ENCODE peak calls at places on chromosomes 7 and 10, in seven cellular contexts. Q, J, T, Z, I, E and X are unnamed samples.

GRCh38 chr10:25666276-25666675 is 267.8 kb upstream of the MYO3A start:
- DNase-seq in Q (no peak), J (no peak), T (no peak), Z (no peak), I (no peak), E (no peak), X (no peak)

GRCh38 chr7:98357751-98358161 is 43.1 kb downstream of the BAIAP2L1 start:
- DNase-seq in Q (peak; percentile 89), J (no peak), T (no peak), Z (peak; percentile 40), I (peak; percentile 48), E (peak; percentile 72), X (no peak)

GRCh38 chr7:5549096-5549896 is 125.7 kb upstream of the TNRC18 start:
- DNase-seq in Q (no peak), J (peak; percentile 48), T (peak; percentile 87), Z (peak; percentile 90), I (peak; percentile 38), E (no peak), X (no peak)

GRCh38 chr7:49228447-49228846 is 304.1 kb downstream of the CDC14C start:
- DNase-seq in Q (no peak), J (no peak), T (no peak), Z (no peak), I (no peak), E (no peak), X (no peak)

GRCh38 chr7:112192236-112193154 is 13.7 kb downstream of the DOCK4 start:
- DNase-seq in Q (peak; percentile 74), J (no peak), T (no peak), Z (no peak), I (peak; percentile 98), E (no peak), X (no peak)

GRCh38 chr10:69022611-69023010 is 34.0 kb downstream of the KIFBP start:
- DNase-seq in Q (no peak), J (no peak), T (no peak), Z (no peak), I (no peak), E (no peak), X (peak; percentile 69)

GRCh38 chr7:45021604-45022296 is 21.7 kb downstream of the CCM2 start:
- DNase-seq in Q (no peak), J (no peak), T (no peak), Z (no peak), I (peak; percentile 24), E (no peak), X (no peak)

GRCh38 chr7:8261711-8262695 is at the start of gene ICA1:
- DNase-seq in Q (no peak), J (peak; percentile 90), T (no peak), Z (peak; percentile 80), I (peak; percentile 72), E (no peak), X (peak; percentile 77)

GRCh38 chr10:24952146-24952700 is at the start of gene PRTFDC1:
- DNase-seq in Q (no peak), J (no peak), T (no peak), Z (peak; percentile 64), I (peak; percentile 40), E (no peak), X (peak; percentile 85)

GRCh38 chr7:28163955-28164354 is 16.6 kb downstream of the JAZF1 start:
- DNase-seq in Q (no peak), J (no peak), T (no peak), Z (no peak), I (no peak), E (no peak), X (no peak)

DNA sequence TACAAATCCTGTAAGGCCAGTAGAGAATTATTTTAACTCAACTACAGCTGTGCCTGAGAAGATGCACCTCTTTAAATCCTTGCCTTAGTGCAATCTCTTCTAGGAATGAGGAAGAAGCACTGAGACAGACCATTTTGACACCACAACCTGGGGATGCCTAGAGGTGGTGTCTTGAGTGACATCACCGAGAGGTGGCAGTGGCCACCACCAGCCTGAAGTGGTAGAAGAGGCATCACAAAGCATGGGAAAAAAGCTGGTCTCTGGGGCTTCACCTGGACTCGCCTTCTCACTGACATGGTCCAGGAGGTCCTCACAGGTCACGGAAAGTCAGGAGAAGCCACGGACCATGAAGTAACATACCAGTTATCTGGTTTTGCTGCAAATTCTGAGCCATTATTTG is 99.2 kb upstream of the PDLIM1 start:
- DNase-seq in Q (no peak), J (no peak), T (no peak), Z (no peak), I (no peak), E (no peak), X (no peak)
- H3K4me1 ChIP-seq in Q (peaks cover 12% of the 10 kb centered on the region), J (no peaks in the 10 kb centered on the region), T (peaks cover 17% of the 10 kb centered on the region), Z (peaks cover 24% of the 10 kb centered on the region), I (peaks cover 4% of the 10 kb centered on the region), E (peaks cover 35% of the 10 kb centered on the region), X (peaks cover 23% of the 10 kb centered on the region)

GRCh38 chr7:39621784-39622411 is 1.5 kb upstream of the RALA start:
- DNase-seq in Q (no peak), J (no peak), T (no peak), Z (no peak), I (no peak), E (no peak), X (peak; percentile 33)
- TF ChIP-seq POLR2AphosphoS5 in Q (no peak), J (no peak), T (no peak), Z (no peak), I (no peak), E (no peak), X (no peak)

GRCh38 chr10:132542819-132543218 is 5.2 kb downstream of the INPP5A start:
- DNase-seq in Q (no peak), J (no peak), T (no peak), Z (no peak), I (no peak), E (no peak), X (no peak)

GRCh38 chr10:132542086-132542775 is 4.6 kb downstream of the INPP5A start:
- DNase-seq in Q (no peak), J (peak; percentile 17), T (no peak), Z (no peak), I (no peak), E (no peak), X (peak; percentile 49)

GRCh38 chr10:132545659-132546367 is 8.2 kb downstream of the INPP5A start:
- DNase-seq in Q (no peak), J (no peak), T (no peak), Z (no peak), I (no peak), E (no peak), X (no peak)

GRCh38 chr10:132544744-132545658 is 7.4 kb downstream of the INPP5A start:
- DNase-seq in Q (no peak), J (no peak), T (no peak), Z (no peak), I (no peak), E (no peak), X (no peak)

DNA sequence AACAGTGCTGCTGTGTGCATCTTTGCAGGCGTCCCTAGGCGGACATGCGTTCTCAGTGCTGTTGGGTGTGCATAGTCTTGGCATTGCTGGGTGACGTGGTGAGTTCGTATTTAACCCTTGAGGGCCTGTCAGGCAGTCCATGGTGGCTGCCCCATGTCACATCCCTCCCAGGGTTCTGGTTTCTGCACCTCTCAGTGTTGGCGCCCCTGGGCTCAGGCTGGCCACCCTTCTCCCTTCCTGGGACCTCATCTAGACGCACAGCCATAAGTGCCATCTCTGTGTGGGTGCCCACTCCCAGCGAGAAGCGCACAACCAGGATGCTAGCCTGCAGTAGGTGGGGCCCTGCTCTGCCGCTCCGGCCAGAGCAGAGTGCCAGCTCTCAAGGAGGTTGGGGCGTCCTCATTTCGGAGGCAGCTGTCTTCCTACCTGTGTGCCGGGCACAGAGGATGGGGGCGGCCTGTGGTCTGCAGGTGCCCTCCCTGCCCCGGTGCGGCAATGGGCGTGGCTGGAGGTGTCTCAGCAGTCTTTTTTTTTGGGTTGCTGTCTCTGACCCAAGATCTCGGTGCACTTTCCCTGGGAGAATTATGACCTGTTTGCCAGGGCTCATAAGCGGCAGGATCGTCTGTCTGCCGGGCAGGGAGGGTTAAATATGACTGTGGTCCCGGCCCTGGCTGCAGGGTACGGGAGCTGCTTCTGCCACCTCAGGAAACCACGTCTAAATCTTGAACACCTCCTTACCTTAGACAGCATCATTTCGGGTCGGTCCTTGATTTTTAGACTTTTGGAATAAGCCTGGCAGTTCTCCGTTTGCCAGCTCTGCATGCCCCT is 6.5 kb downstream of the INPP5A start:
- DNase-seq in Q (no peak), J (no peak), T (no peak), Z (no peak), I (no peak), E (no peak), X (peak; percentile 65)
- H3K4me1 ChIP-seq in Q (peaks cover 37% of the 10 kb centered on the region), J (peaks cover 8% of the 10 kb centered on the region), T (no peaks in the 10 kb centered on the region), Z (peaks cover 27% of the 10 kb centered on the region), I (peaks cover 17% of the 10 kb centered on the region), E (peaks cover 43% of the 10 kb centered on the region), X (peaks cover 61% of the 10 kb centered on the region)

DNA sequence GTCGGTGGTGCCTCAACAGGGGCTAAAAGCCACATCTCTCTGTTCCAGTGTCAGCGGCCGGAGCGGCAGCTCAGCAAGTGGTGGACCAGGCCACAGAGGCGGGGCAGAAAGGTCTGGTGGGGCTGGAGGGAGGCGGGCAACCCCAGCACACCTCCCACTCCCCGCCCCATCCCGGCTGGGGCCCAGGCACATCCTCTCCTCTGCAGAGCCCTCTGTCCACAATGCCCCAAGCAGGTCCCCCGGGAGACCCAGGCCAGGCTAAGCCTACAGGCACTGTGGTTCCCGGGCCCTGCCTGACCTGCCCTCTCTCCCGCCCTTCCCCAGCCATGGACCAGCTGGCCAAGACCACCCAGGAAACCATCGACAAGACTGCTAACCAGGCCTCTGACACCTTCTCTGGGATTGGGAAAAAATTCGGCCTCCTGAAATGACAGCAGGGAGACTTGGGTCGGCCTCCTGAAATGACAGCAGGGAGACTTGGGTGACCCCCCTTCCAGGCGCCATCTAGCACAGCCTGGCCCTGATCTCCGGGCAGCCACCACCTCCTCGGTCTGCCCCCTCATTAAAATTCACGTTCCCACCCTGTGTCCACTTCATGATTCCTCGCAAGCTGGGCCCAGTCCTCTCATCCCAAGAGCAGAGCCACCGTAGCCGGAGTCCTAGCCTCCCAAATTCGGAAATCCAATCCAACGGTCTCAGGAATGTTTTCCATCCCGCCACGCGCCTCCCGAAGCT is 2.0 kb downstream of the ADIRF start:
- DNase-seq in Q (no peak), J (no peak), T (peak; percentile 62), Z (peak; percentile 68), I (no peak), E (no peak), X (peak; percentile 87)
- TF ChIP-seq POLR2AphosphoS5 in Q (no peak), J (no peak), T (peak; percentile 97), Z (peak; percentile 51), I (no peak), E (no peak), X (peak; percentile 88)

GRCh38 chr10:89332092-89332633 is 4.4 kb downstream of the IFIT3 start:
- DNase-seq in Q (no peak), J (no peak), T (no peak), Z (no peak), I (peak; percentile 60), E (peak; percentile 41), X (no peak)

GRCh38 chr10:89327803-89328441 is at the start of gene IFIT3:
- DNase-seq in Q (peak; percentile 64), J (peak; percentile 13), T (peak; percentile 44), Z (peak; percentile 52), I (peak; percentile 95), E (peak; percentile 38), X (peak; percentile 72)

GRCh38 chr10:89332718-89333281 is 5.0 kb downstream of the IFIT3 start:
- DNase-seq in Q (no peak), J (no peak), T (no peak), Z (no peak), I (no peak), E (no peak), X (no peak)

DNA sequence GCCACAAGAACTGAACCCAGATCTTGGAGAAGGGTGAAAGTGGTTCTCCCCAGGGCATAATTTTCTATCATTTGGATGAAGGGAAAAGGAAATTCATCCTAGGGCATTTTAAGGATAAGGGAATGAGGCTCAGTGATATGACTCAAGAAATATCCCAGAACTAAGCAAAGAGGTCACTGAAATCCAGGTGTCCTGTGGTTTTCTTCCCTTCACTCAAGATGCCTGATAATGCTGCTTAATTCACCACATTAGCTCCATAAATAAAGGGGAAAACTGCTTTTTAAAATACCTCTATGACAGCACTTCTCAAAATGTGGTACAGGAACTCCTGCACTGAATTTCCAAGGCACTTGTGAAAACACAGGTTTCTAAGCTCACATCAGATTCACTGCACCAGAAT is 2.7 kb downstream of the IFIT3 start:
- DNase-seq in Q (no peak), J (no peak), T (no peak), Z (no peak), I (no peak), E (no peak), X (no peak)
- H3K4me1 ChIP-seq in Q (peaks cover 41% of the 10 kb centered on the region), J (peaks cover 30% of the 10 kb centered on the region), T (peaks cover 30% of the 10 kb centered on the region), Z (peaks cover 28% of the 10 kb centered on the region), I (peaks cover 21% of the 10 kb centered on the region), E (peaks cover 59% of the 10 kb centered on the region), X (peaks cover 59% of the 10 kb centered on the region)